ENCODE peak calls at places on chromosomes 6 and 20, in six cellular contexts. P is HTR-8/SVneo; Y is activated naive CD8-positive, alpha-beta T cell treated with anti-CD3 and anti-CD28 coated beads, Interleukin-2, amount 50 U/mL, for 24 hours; A is osteocyte; C is retinal pigment epithelial cell; B is GF-D8. S is an unnamed sample.

GRCh38 chr6:25456249-25456648 is 177.1 kb downstream of the CARMIL1 start:
- DNase-seq in Y (no peak), A (no peak), P (no peak), B (no peak), C (no peak), S (no peak)

GRCh38 chr6:132995432-132995831 is 181.1 kb downstream of the RPS12 start:
- DNase-seq in P (no peak), A (no peak), B (no peak), C (peak), Y (no peak), S (no peak)

GRCh38 chr6:85669735-85670194 is 27.1 kb upstream of the SYNCRIP start:
- DNase-seq in Y (peak), B (no peak), C (no peak), P (no peak), A (no peak), S (no peak)

GRCh38 chr20:22805219-22805618 is 220.8 kb upstream of the FOXA2 start:
- DNase-seq in A (no peak), B (no peak), Y (no peak), P (peak), C (peak), S (no peak)

GRCh38 chr20:48538856-48539255 is 288.9 kb downstream of the PREX1 start:
- DNase-seq in A (no peak), B (no peak), P (no peak), Y (no peak), C (no peak), S (no peak)

GRCh38 chr6:47057830-47058540 is 15.9 kb upstream of the ADGRF1 start:
- DNase-seq in Y (no peak), A (no peak), B (no peak), P (no peak), C (peak), S (no peak)

GRCh38 chr20:25389381-25389857 is 1.2 kb downstream of the ABHD12 start:
- DNase-seq in Y (no peak), P (no peak), B (no peak), A (no peak), C (no peak), S (no peak)

GRCh38 chr6:113570176-113570575 is 287.0 kb upstream of the MARCKS start:
- DNase-seq in B (no peak), P (no peak), Y (no peak), C (no peak), A (no peak), S (no peak)

GRCh38 chr20:58268936-58269619 is 40.4 kb upstream of the RAB22A start:
- DNase-seq in A (no peak), C (no peak), B (no peak), Y (peak), P (no peak), S (no peak)

GRCh38 chr6:6407061-6407723 is 86.7 kb upstream of the F13A1 start:
- DNase-seq in Y (no peak), A (no peak), P (no peak), C (no peak), B (peak), S (no peak)

GRCh38 chr6:117483004-117483644 is 650 bp downstream of the DCBLD1 start:
- DNase-seq in B (no peak), C (no peak), Y (peak), A (peak), P (peak), S (no peak)

GRCh38 chr20:45969712-45970634 is 2.0 kb downstream of the ZNF335 start:
- DNase-seq in A (no peak), C (peak), B (peak), Y (no peak), P (peak), S (peak)